ENCODE peak calls at places on chromosomes 2 and 18, in six cellular contexts. One of them, this sample, is unnamed.
A peak's percentile ranks its signal among the peaks of the same experiment; 100 is the strongest.

GRCh38 chr2:157931542-157931941 is 55.4 kb upstream of the ACVR1 start:
- DNase-seq in NCI-H446 treated with DMSO at 0.1 percent for 48 hours: no peak
- DNase-seq in GM18507: no peak
- DNase-seq in midbrain: no peak
- DNase-seq in brain microvascular endothelial cell: no peak
- DNase-seq in lower leg skin: no peak
- DNase-seq in this sample: no peak

GRCh38 chr2:150644298-150645067 is 157.0 kb upstream of the RND3 start:
- DNase-seq in brain microvascular endothelial cell: peak; percentile 87
- DNase-seq in GM18507: no peak
- DNase-seq in midbrain: no peak
- DNase-seq in NCI-H446 treated with DMSO at 0.1 percent for 48 hours: no peak
- DNase-seq in lower leg skin: no peak
- DNase-seq in this sample: no peak

GRCh38 chr18:5097116-5097703 is 99.8 kb downstream of the AKAIN1 start:
- DNase-seq in NCI-H446 treated with DMSO at 0.1 percent for 48 hours: no peak
- DNase-seq in brain microvascular endothelial cell: no peak
- DNase-seq in GM18507: no peak
- DNase-seq in midbrain: no peak
- DNase-seq in lower leg skin: no peak
- DNase-seq in this sample: no peak

GRCh38 chr2:173571887-173572680 is 217.4 kb downstream of the CDCA7 start:
- DNase-seq in lower leg skin: no peak
- DNase-seq in GM18507: no peak
- DNase-seq in brain microvascular endothelial cell: no peak
- DNase-seq in midbrain: no peak
- DNase-seq in NCI-H446 treated with DMSO at 0.1 percent for 48 hours: no peak
- DNase-seq in this sample: no peak

GRCh38 chr2:220748875-220749479 is 823.1 kb downstream of the EPHA4 start:
- DNase-seq in NCI-H446 treated with DMSO at 0.1 percent for 48 hours: no peak
- DNase-seq in lower leg skin: no peak
- DNase-seq in brain microvascular endothelial cell: no peak
- DNase-seq in GM18507: no peak
- DNase-seq in midbrain: no peak
- DNase-seq in this sample: no peak

GRCh38 chr18:23635283-23636040 is 27.2 kb downstream of the ANKRD29 start:
- DNase-seq in NCI-H446 treated with DMSO at 0.1 percent for 48 hours: no peak
- DNase-seq in brain microvascular endothelial cell: no peak
- DNase-seq in GM18507: no peak
- DNase-seq in lower leg skin: no peak
- DNase-seq in midbrain: no peak
- DNase-seq in this sample: no peak

GRCh38 chr2:26628561-26629345 is 12.4 kb downstream of the CIB4 start:
- DNase-seq in brain microvascular endothelial cell: no peak
- DNase-seq in GM18507: no peak
- DNase-seq in NCI-H446 treated with DMSO at 0.1 percent for 48 hours: no peak
- DNase-seq in lower leg skin: no peak
- DNase-seq in midbrain: no peak
- DNase-seq in this sample: no peak

GRCh38 chr2:158726906-158727592 is 68.1 kb upstream of the DAPL1 start:
- DNase-seq in GM18507: no peak
- DNase-seq in NCI-H446 treated with DMSO at 0.1 percent for 48 hours: no peak
- DNase-seq in midbrain: peak; percentile 91
- DNase-seq in brain microvascular endothelial cell: no peak
- DNase-seq in lower leg skin: no peak
- DNase-seq in this sample: no peak

GRCh38 chr2:234422242-234422641 is 74.6 kb downstream of the ARL4C start:
- DNase-seq in midbrain: no peak
- DNase-seq in lower leg skin: peak; percentile 59
- DNase-seq in brain microvascular endothelial cell: peak; percentile 91
- DNase-seq in GM18507: no peak
- DNase-seq in NCI-H446 treated with DMSO at 0.1 percent for 48 hours: no peak
- DNase-seq in this sample: peak; percentile 89

GRCh38 chr2:55146266-55146665 is 85.8 kb downstream of the CLHC1 start:
- DNase-seq in midbrain: no peak
- DNase-seq in brain microvascular endothelial cell: no peak
- DNase-seq in NCI-H446 treated with DMSO at 0.1 percent for 48 hours: no peak
- DNase-seq in lower leg skin: no peak
- DNase-seq in GM18507: no peak
- DNase-seq in this sample: no peak

GRCh38 chr2:184137955-184138354 is 460.4 kb upstream of the ZNF804A start:
- DNase-seq in lower leg skin: no peak
- DNase-seq in brain microvascular endothelial cell: no peak
- DNase-seq in GM18507: no peak
- DNase-seq in NCI-H446 treated with DMSO at 0.1 percent for 48 hours: no peak
- DNase-seq in midbrain: no peak
- DNase-seq in this sample: no peak